ENCODE peak calls at places on chromosomes 12 and 14, in nine cellular contexts. W, A, E, R, J, I, P, G and K are unnamed samples.

GRCh38 chr12:76318773-76319594 is 29.2 kb downstream of the BBS10 start:
- DNase-seq in W (no peak), A (no peak), E (no peak), R (no peak), J (no peak), I (no peak), P (no peak), G (no peak), K (no peak)

GRCh38 chr12:1479645-1480044 is 114.7 kb downstream of the FBXL14 start:
- DNase-seq in W (no peak), A (no peak), E (no peak), R (no peak), J (no peak), I (no peak), P (no peak), G (no peak), K (no peak)

GRCh38 chr14:102097441-102098135 is 10.7 kb upstream of the HSP90AA1 start:
- DNase-seq in W (no peak), A (peak; percentile 60), E (no peak), R (no peak), J (no peak), I (peak; percentile 98), P (no peak), G (no peak), K (no peak)

GRCh38 chr12:108599948-108600701 is 2.2 kb upstream of the TMEM119 start:
- DNase-seq in W (no peak), A (no peak), E (no peak), R (no peak), J (no peak), I (no peak), P (no peak), G (no peak), K (no peak)

GRCh38 chr12:77161944-77162343 is 96.6 kb upstream of the E2F7 start:
- DNase-seq in W (no peak), A (no peak), E (no peak), R (no peak), J (no peak), I (no peak), P (no peak), G (no peak), K (no peak)

GRCh38 chr12:106417926-106418910 is 60.7 kb downstream of the POLR3B start:
- DNase-seq in W (no peak), A (no peak), E (no peak), R (no peak), J (peak; percentile 78), I (peak; percentile 13), P (peak; percentile 77), G (no peak), K (peak; percentile 40)

GRCh38 chr14:104869669-104870367 is 4.8 kb downstream of the CEP170B start:
- DNase-seq in W (no peak), A (no peak), E (no peak), R (no peak), J (no peak), I (no peak), P (no peak), G (no peak), K (no peak)

GRCh38 chr14:65704850-65705249 is 292.3 kb downstream of the FUT8 start:
- DNase-seq in W (no peak), A (no peak), E (no peak), R (no peak), J (peak; percentile 2), I (no peak), P (peak; percentile 10), G (no peak), K (no peak)